ENCODE peak calls at places on chromosomes 1 and 21, in seven cellular contexts. A, M, B, V, Q, D and N are unnamed samples.

GRCh38 chr1:79079770-79080169 is 73.2 kb upstream of the ADGRL4 start:
- DNase-seq in A (no peak), M (no peak), B (no peak), V (peak; percentile 23), Q (no peak), D (no peak), N (peak; percentile 4)

GRCh38 chr1:6674796-6675195 is 26.8 kb downstream of the DNAJC11 start:
- DNase-seq in A (no peak), M (no peak), B (no peak), V (no peak), Q (no peak), D (no peak), N (no peak)

GRCh38 chr1:84373446-84374141 is 24.7 kb upstream of the DNASE2B start:
- DNase-seq in A (no peak), M (no peak), B (no peak), V (no peak), Q (no peak), D (no peak), N (no peak)

GRCh38 chr1:7172804-7173203 is 387.6 kb downstream of the CAMTA1 start:
- DNase-seq in A (peak; percentile 46), M (no peak), B (no peak), V (no peak), Q (no peak), D (no peak), N (no peak)

GRCh38 chr1:86754265-86754974 is 50.0 kb downstream of the SH3GLB1 start:
- DNase-seq in A (no peak), M (no peak), B (no peak), V (no peak), Q (no peak), D (no peak), N (no peak)

GRCh38 chr1:6523566-6523965 is 30.7 kb downstream of the NOL9 start:
- DNase-seq in A (no peak), M (peak; percentile 70), B (no peak), V (peak; percentile 41), Q (no peak), D (peak; percentile 29), N (no peak)

GRCh38 chr1:51792864-51793263 is 85.7 kb downstream of the NRDC start:
- DNase-seq in A (no peak), M (peak; percentile 42), B (no peak), V (no peak), Q (no peak), D (no peak), N (peak; percentile 4)

GRCh38 chr1:198776602-198777029 is 137.8 kb downstream of the PTPRC start:
- DNase-seq in A (no peak), M (peak; percentile 96), B (no peak), V (no peak), Q (no peak), D (peak; percentile 10), N (peak; percentile 31)

GRCh38 chr1:1521331-1521730 is 9.4 kb downstream of the ATAD3A start:
- DNase-seq in A (no peak), M (no peak), B (no peak), V (no peak), Q (no peak), D (no peak), N (no peak)

GRCh38 chr1:114173704-114174103 is 20.0 kb upstream of the SYT6 start:
- DNase-seq in A (no peak), M (no peak), B (no peak), V (no peak), Q (no peak), D (no peak), N (no peak)

GRCh38 chr21:43316156-43316845 is 110.6 kb downstream of the SIK1 start:
- DNase-seq in A (no peak), M (no peak), B (no peak), V (no peak), Q (no peak), D (no peak), N (no peak)

GRCh38 chr21:45950740-45951515 is 30.6 kb upstream of the COL6A1 start:
- DNase-seq in A (peak; percentile 82), M (no peak), B (no peak), V (peak; percentile 12), Q (no peak), D (peak; percentile 54), N (peak; percentile 94)

GRCh38 chr1:231616667-231617066 is 9.9 kb upstream of the DISC1 start:
- DNase-seq in A (no peak), M (no peak), B (no peak), V (no peak), Q (no peak), D (no peak), N (no peak)

GRCh38 chr21:41141031-41141457 is 26.9 kb upstream of the BACE2 start:
- DNase-seq in A (no peak), M (no peak), B (no peak), V (no peak), Q (no peak), D (no peak), N (no peak)

GRCh38 chr21:30839304-30839703 is 9.7 kb upstream of the KRTAP7-1 start:
- DNase-seq in A (no peak), M (peak; percentile 53), B (no peak), V (no peak), Q (no peak), D (peak; percentile 65), N (peak; percentile 49)

GRCh38 chr1:172024516-172024915 is 183.2 kb downstream of the DNM3 start:
- DNase-seq in A (no peak), M (no peak), B (no peak), V (no peak), Q (no peak), D (no peak), N (no peak)

GRCh38 chr1:240019524-240019923 is 72.2 kb upstream of the FMN2 start:
- DNase-seq in A (no peak), M (no peak), B (no peak), V (no peak), Q (no peak), D (no peak), N (no peak)

GRCh38 chr1:240018617-240019016 is 73.1 kb upstream of the FMN2 start:
- DNase-seq in A (no peak), M (no peak), B (no peak), V (no peak), Q (no peak), D (no peak), N (no peak)

GRCh38 chr1:240021709-240022108 is 70.0 kb upstream of the FMN2 start:
- DNase-seq in A (no peak), M (no peak), B (no peak), V (no peak), Q (no peak), D (no peak), N (no peak)

DNA sequence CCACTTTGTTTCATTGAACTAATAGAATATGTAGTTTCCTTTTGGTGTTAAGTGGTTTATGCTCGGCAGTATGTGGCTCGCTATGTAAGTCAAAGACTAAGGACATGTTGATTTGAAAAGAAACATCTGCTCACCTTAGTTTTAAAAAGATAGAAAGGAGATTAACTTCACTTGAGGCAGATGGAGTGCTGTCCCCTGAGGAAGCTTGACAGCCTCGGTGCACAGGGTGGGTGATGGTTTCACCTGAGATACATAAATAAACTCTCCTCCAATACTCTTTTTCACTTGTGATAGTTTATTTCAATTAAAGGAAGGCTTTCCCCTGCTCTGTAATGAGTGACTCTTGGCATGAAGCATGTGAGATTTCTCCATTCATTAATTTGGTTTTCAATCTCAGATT is 70.8 kb upstream of the FMN2 start:
- DNase-seq in A (no peak), M (no peak), B (no peak), V (no peak), Q (no peak), D (no peak), N (no peak)
- TF ChIP-seq POLR2A in A (no peak), M (no peak), B (no peak), V (no peak), Q (no peak), D (no peak), N (no peak)

DNA sequence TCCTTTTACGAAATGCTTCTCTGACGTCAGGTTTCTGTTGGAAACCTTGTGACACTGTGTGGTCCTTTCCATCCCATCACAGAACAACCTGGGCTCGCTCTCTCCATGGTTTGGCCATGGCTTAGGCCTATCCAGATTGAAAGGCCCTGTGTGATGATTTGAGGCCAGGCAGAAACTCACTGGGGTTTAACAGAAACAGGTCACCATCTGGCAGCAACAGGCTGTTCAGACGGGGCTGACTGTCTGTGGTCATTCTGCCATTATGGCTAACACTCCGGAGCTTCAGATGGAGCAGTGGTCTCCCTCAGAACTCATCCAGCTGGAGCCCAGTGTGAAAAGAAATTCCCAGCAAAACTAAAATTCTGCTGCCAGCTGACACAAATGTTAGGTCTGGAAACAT is 9.3 kb downstream of the PLEKHM2 start:
- DNase-seq in A (no peak), M (no peak), B (no peak), V (no peak), Q (no peak), D (no peak), N (no peak)
- TF ChIP-seq POLR2A in A (no peak), M (no peak), B (no peak), V (no peak), Q (no peak), D (no peak), N (no peak)

GRCh38 chr21:39314155-39315027 is 959 bp upstream of the BRWD1 start:
- DNase-seq in A (peak; percentile 47), M (peak; percentile 75), B (no peak), V (no peak), Q (peak; percentile 48), D (peak; percentile 51), N (peak; percentile 54)
- TF ChIP-seq POLR2A in A (no peak), M (no peak), B (no peak), V (no peak), Q (no peak), D (no peak), N (peak; percentile 12)

DNA sequence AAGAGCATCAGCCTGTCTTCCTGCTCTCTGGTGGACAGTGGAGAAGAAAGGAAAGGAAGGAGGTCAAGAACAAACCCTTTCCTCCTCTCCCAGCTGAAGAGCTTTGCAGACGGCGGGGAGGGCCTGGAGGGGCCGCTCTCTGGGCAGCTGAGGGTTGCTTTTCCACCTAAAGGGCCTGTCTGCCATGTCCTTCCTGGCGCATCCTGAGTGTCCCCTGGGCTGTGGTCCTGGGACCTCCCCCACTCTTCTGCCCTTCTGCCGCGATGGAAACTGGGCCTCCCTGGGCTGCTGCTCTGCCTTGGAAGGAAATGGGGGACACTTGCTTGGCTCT is 107.0 kb downstream of the ETS2 start:
- DNase-seq in A (no peak), M (no peak), B (no peak), V (no peak), Q (no peak), D (no peak), N (no peak)
- TF ChIP-seq POLR2A in A (no peak), M (no peak), B (no peak), V (no peak), Q (peak; percentile 71), D (no peak), N (no peak)

GRCh38 chr1:235047331-235047871 is 81.2 kb downstream of the TOMM20 start:
- DNase-seq in A (no peak), M (no peak), B (no peak), V (no peak), Q (no peak), D (no peak), N (no peak)
- TF ChIP-seq POLR2A in A (no peak), M (no peak), B (no peak), V (no peak), Q (no peak), D (no peak), N (no peak)